ENCODE peak calls at places on chromosomes 1 and 21, in seven cellular contexts. H is SK-N-SH, E is K562, K is HCT116, C is HepG2, O is H1, T is GM12878. J is an unnamed sample.

GRCh38 chr1:54107131-54107530 is 45.7 kb downstream of the CDCP2 start:
- DNase-seq in H (no peak), E (no peak), K (no peak), C (no peak), O (no peak), T (no peak), J (peak; percentile 42)

GRCh38 chr1:170620164-170620563 is 43.8 kb upstream of the PRRX1 start:
- DNase-seq in H (no peak), E (no peak), K (no peak), C (no peak), O (no peak), T (no peak), J (no peak)

GRCh38 chr1:244651956-244652698 is 799 bp upstream of the DESI2 start:
- DNase-seq in H (no peak), E (no peak), K (peak; percentile 3), C (no peak), O (no peak), T (no peak), J (peak; percentile 25)

GRCh38 chr1:205025239-205025638 is 17.8 kb upstream of the CNTN2 start:
- DNase-seq in H (no peak), E (no peak), K (no peak), C (no peak), O (no peak), T (no peak), J (no peak)

GRCh38 chr1:234887026-234887910 is 241.4 kb downstream of the TOMM20 start:
- DNase-seq in H (no peak), E (no peak), K (no peak), C (no peak), O (no peak), T (no peak), J (no peak)

GRCh38 chr1:112882271-112882744 is 73.7 kb downstream of the SLC16A1 start:
- DNase-seq in H (peak; percentile 23), E (no peak), K (no peak), C (no peak), O (no peak), T (no peak), J (no peak)

GRCh38 chr21:34360488-34361241 is 3.1 kb upstream of the KCNE2 start:
- DNase-seq in H (no peak), E (no peak), K (no peak), C (no peak), O (no peak), T (no peak), J (no peak)

GRCh38 chr1:25064465-25065238 is 134.6 kb upstream of the RUNX3 start:
- DNase-seq in H (no peak), E (no peak), K (no peak), C (no peak), O (no peak), T (no peak), J (no peak)

GRCh38 chr1:37862330-37862729 is 2.9 kb upstream of the MTF1 start:
- DNase-seq in H (no peak), E (no peak), K (no peak), C (peak; percentile 69), O (no peak), T (no peak), J (no peak)

GRCh38 chr1:20499718-20500117 is 8.2 kb downstream of the MUL1 start:
- DNase-seq in H (peak; percentile 1), E (no peak), K (no peak), C (no peak), O (no peak), T (no peak), J (no peak)

GRCh38 chr1:9194024-9194423 is 40.5 kb upstream of the H6PD start:
- DNase-seq in H (no peak), E (no peak), K (no peak), C (peak; percentile 89), O (no peak), T (no peak), J (no peak)

GRCh38 chr1:9198538-9199361 is 35.8 kb upstream of the H6PD start:
- DNase-seq in H (peak; percentile 83), E (no peak), K (no peak), C (no peak), O (no peak), T (no peak), J (no peak)

GRCh38 chr1:9197186-9198099 is 37.1 kb upstream of the H6PD start:
- DNase-seq in H (no peak), E (no peak), K (no peak), C (no peak), O (no peak), T (no peak), J (no peak)

GRCh38 chr1:9195651-9196050 is 38.9 kb upstream of the H6PD start:
- DNase-seq in H (no peak), E (no peak), K (no peak), C (no peak), O (no peak), T (no peak), J (no peak)

GRCh38 chr1:9196129-9197040 is 38.2 kb upstream of the H6PD start:
- DNase-seq in H (peak; percentile 81), E (peak; percentile 68), K (no peak), C (peak; percentile 72), O (no peak), T (peak; percentile 67), J (no peak)
- TF ChIP-seq YY1 in H (no peak), E (no peak), K (no peak), C (no peak), O (no peak), T (peak; percentile 82), J (no peak)

GRCh38 chr1:9589719-9590157 is 1.0 kb downstream of the TMEM201 start:
- DNase-seq in H (no peak), E (no peak), K (no peak), C (no peak), O (no peak), T (no peak), J (no peak)
- TF ChIP-seq YY1 in H (no peak), E (no peak), K (no peak), C (no peak), O (no peak), T (no peak), J (no peak)

GRCh38 chr1:219215477-219215876 is 41.8 kb downstream of the LYPLAL1 start:
- DNase-seq in H (no peak), E (no peak), K (no peak), C (no peak), O (no peak), T (no peak), J (no peak)
- TF ChIP-seq YY1 in H (no peak), E (no peak), K (no peak), C (no peak), O (no peak), T (no peak), J (no peak)

DNA sequence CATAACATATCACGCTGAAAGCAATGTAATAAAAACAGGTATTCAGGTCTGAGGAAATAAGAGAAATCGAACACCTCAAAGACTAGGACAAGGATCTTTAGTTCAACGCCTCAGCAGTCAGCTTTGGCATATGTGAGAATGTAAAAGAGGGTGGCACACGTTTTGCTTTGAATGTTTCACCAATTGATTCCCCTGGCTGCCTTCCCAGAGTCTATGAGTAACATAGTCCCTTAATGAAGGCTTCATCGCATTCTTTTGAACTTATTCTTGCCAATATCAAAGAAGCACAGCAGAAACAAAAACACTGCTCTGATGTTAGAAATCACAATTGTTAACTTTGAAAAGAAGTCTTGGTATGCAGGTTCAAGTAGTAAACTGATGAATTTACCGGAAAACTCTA is 764.8 kb downstream of the ADGRL2 start:
- DNase-seq in H (no peak), E (no peak), K (peak; percentile 61), C (no peak), O (no peak), T (no peak), J (no peak)
- TF ChIP-seq YY1 in H (no peak), E (no peak), K (no peak), C (no peak), O (no peak), T (no peak), J (no peak)

DNA sequence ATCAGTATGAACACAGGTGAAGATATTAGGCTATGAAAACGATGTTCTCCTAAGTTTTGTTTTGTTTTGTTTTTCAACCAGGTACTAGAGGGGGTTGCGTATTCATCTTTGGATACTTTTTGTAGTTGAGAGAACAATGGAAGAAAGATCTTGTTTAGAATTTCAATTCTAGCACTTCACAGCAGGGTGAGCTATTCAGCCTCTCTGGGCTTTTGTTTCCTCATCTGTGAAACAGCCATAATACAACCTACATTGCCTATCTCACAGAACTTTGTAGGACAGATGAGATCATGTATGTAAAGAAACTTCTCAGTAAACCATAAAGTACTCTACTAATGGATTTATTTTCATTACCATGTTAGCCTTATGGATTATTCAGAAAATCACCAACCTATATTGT is 199.5 kb downstream of the GPATCH2 start:
- DNase-seq in H (no peak), E (no peak), K (no peak), C (no peak), O (no peak), T (no peak), J (no peak)
- TF ChIP-seq YY1 in H (no peak), E (no peak), K (no peak), C (no peak), O (no peak), T (no peak), J (no peak)

GRCh38 chr1:64006276-64007051 is 197.0 kb upstream of the UBE2U start:
- DNase-seq in H (no peak), E (no peak), K (peak; percentile 19), C (peak; percentile 12), O (no peak), T (no peak), J (no peak)
- TF ChIP-seq YY1 in H (no peak), E (no peak), K (no peak), C (no peak), O (no peak), T (no peak), J (no peak)

DNA sequence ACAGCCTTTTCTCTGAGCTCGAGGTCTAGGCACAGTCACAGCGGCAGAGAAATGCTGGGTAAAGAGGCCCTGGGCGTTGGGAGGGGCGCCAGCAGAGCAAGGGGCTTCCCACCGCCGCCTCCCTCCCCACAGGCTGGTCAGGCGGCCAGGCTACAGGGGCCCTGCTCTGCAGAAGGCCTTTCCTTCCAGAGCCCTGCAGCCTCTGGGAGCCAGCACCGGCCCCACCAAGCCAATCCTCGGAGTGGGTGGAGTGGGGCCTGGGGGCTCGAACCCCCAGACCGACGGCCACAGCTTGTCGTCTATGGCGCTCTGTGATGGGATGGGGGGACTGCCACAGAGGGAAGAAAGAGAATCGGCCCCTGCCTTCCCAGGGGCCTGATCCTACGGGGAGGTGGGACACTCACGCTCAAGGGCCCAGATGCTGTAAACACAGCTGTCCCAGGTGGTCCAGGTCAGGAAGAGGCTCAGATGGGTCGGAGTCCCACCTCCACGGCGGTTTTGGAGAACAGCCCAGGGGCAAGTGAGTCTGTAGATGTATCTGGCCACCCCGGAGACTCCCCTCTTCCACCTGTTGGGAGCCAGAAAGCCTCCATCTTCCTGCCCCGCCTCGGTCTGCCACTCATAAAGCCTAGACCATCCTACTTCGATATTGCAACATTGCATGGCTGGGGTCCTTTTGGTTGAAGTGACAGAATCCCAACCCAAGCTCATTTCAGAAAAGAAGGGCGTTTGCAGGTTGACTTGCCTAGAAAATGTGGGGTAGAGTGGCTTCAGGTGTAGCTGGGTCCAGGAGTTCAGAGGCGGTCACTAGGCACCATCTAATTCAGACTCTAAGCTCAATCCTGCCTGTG is 95.6 kb downstream of the SIK1 start:
- DNase-seq in H (no peak), E (no peak), K (no peak), C (no peak), O (no peak), T (no peak), J (no peak)
- TF ChIP-seq YY1 in H (no peak), E (no peak), K (no peak), C (no peak), O (no peak), T (no peak), J (no peak)